ENCODE peak calls at places on chromosomes 7 and 10, in five cellular contexts. One of them, this sample, is unnamed.

GRCh38 chr10:35150335-35150734 is 23.7 kb downstream of the CREM start:
- DNase-seq in bronchial epithelial cell: no peak
- DNase-seq in A549: no peak
- DNase-seq in GM12865: peak
- DNase-seq in dorsolateral prefrontal cortex: no peak
- DNase-seq in this sample: no peak

GRCh38 chr10:125093199-125093841 is 67.0 kb downstream of the CTBP2 start:
- DNase-seq in bronchial epithelial cell: no peak
- DNase-seq in A549: no peak
- DNase-seq in GM12865: no peak
- DNase-seq in dorsolateral prefrontal cortex: no peak
- DNase-seq in this sample: peak

GRCh38 chr10:82883588-82883987 is 1008.6 kb downstream of the NRG3 start:
- DNase-seq in bronchial epithelial cell: no peak
- DNase-seq in A549: no peak
- DNase-seq in GM12865: no peak
- DNase-seq in dorsolateral prefrontal cortex: no peak
- DNase-seq in this sample: no peak

GRCh38 chr10:79323602-79324001 is 23.7 kb upstream of the PPIF start:
- DNase-seq in bronchial epithelial cell: no peak
- DNase-seq in A549: no peak
- DNase-seq in GM12865: no peak
- DNase-seq in dorsolateral prefrontal cortex: no peak
- DNase-seq in this sample: no peak

GRCh38 chr7:77258593-77258992 is 59.0 kb upstream of the FGL2 start:
- DNase-seq in bronchial epithelial cell: no peak
- DNase-seq in A549: no peak
- DNase-seq in GM12865: no peak
- DNase-seq in dorsolateral prefrontal cortex: no peak
- DNase-seq in this sample: no peak

GRCh38 chr10:74859546-74859945 is 33.1 kb downstream of the KAT6B start:
- DNase-seq in bronchial epithelial cell: no peak
- DNase-seq in A549: no peak
- DNase-seq in GM12865: no peak
- DNase-seq in dorsolateral prefrontal cortex: no peak
- DNase-seq in this sample: no peak

GRCh38 chr10:113585949-113586348 is 33.1 kb downstream of the HABP2 start:
- DNase-seq in bronchial epithelial cell: no peak
- DNase-seq in A549: peak
- DNase-seq in GM12865: peak
- DNase-seq in dorsolateral prefrontal cortex: no peak
- DNase-seq in this sample: no peak

GRCh38 chr7:155167706-155168365 is 97.7 kb downstream of the HTR5A start:
- DNase-seq in bronchial epithelial cell: no peak
- DNase-seq in A549: no peak
- DNase-seq in GM12865: peak
- DNase-seq in dorsolateral prefrontal cortex: no peak
- DNase-seq in this sample: no peak

GRCh38 chr7:44348300-44348699 is 22.9 kb upstream of the CAMK2B start:
- DNase-seq in bronchial epithelial cell: peak
- DNase-seq in A549: peak
- DNase-seq in GM12865: peak
- DNase-seq in dorsolateral prefrontal cortex: no peak
- DNase-seq in this sample: peak

GRCh38 chr7:128405345-128406146 is 4.2 kb downstream of the IMPDH1 start:
- DNase-seq in bronchial epithelial cell: no peak
- DNase-seq in A549: no peak
- DNase-seq in GM12865: peak
- DNase-seq in dorsolateral prefrontal cortex: no peak
- DNase-seq in this sample: peak

GRCh38 chr7:1668932-1669485 is 1.1 kb upstream of the ELFN1 start:
- DNase-seq in bronchial epithelial cell: peak
- DNase-seq in A549: no peak
- DNase-seq in GM12865: no peak
- DNase-seq in dorsolateral prefrontal cortex: peak
- DNase-seq in this sample: peak

GRCh38 chr7:92110857-92111256 is 23.4 kb downstream of the CYP51A1 start:
- DNase-seq in bronchial epithelial cell: no peak
- DNase-seq in A549: no peak
- DNase-seq in GM12865: no peak
- DNase-seq in dorsolateral prefrontal cortex: no peak
- DNase-seq in this sample: no peak

GRCh38 chr7:1555813-1556540 is at the start of gene TMEM184A:
- DNase-seq in bronchial epithelial cell: peak
- DNase-seq in A549: peak
- DNase-seq in GM12865: peak
- DNase-seq in dorsolateral prefrontal cortex: no peak
- DNase-seq in this sample: peak

GRCh38 chr7:130668258-130669050 is at the start of gene COPG2:
- DNase-seq in bronchial epithelial cell: peak
- DNase-seq in A549: peak
- DNase-seq in GM12865: peak
- DNase-seq in dorsolateral prefrontal cortex: peak
- DNase-seq in this sample: peak

GRCh38 chr10:35136263-35136815 is 9.7 kb downstream of the CREM start:
- DNase-seq in bronchial epithelial cell: no peak
- DNase-seq in A549: no peak
- DNase-seq in GM12865: peak
- DNase-seq in dorsolateral prefrontal cortex: no peak
- DNase-seq in this sample: no peak

GRCh38 chr7:435518-436366 is 83.9 kb downstream of the PDGFA start:
- DNase-seq in bronchial epithelial cell: peak
- DNase-seq in A549: peak
- DNase-seq in GM12865: no peak
- DNase-seq in dorsolateral prefrontal cortex: no peak
- DNase-seq in this sample: peak

GRCh38 chr10:11026761-11027160 is 9.1 kb downstream of the CELF2 start:
- DNase-seq in bronchial epithelial cell: no peak
- DNase-seq in A549: no peak
- DNase-seq in GM12865: no peak
- DNase-seq in dorsolateral prefrontal cortex: no peak
- DNase-seq in this sample: no peak

GRCh38 chr10:11024596-11024995 is 6.9 kb downstream of the CELF2 start:
- DNase-seq in bronchial epithelial cell: peak
- DNase-seq in A549: no peak
- DNase-seq in GM12865: no peak
- DNase-seq in dorsolateral prefrontal cortex: no peak
- DNase-seq in this sample: peak

GRCh38 chr10:11023554-11023953 is 5.9 kb downstream of the CELF2 start:
- DNase-seq in bronchial epithelial cell: no peak
- DNase-seq in A549: no peak
- DNase-seq in GM12865: no peak
- DNase-seq in dorsolateral prefrontal cortex: no peak
- DNase-seq in this sample: no peak

GRCh38 chr10:11023009-11023408 is 5.3 kb downstream of the CELF2 start:
- DNase-seq in bronchial epithelial cell: no peak
- DNase-seq in A549: no peak
- DNase-seq in GM12865: peak
- DNase-seq in dorsolateral prefrontal cortex: no peak
- DNase-seq in this sample: no peak

GRCh38 chr10:11025978-11026377 is 8.3 kb downstream of the CELF2 start:
- DNase-seq in bronchial epithelial cell: no peak
- DNase-seq in A549: no peak
- DNase-seq in GM12865: no peak
- DNase-seq in dorsolateral prefrontal cortex: no peak
- DNase-seq in this sample: no peak
- H3K4me3 ChIP-seq in bronchial epithelial cell: no peak
- H3K4me3 ChIP-seq in A549: no peak
- H3K4me3 ChIP-seq in GM12865: no peak
- H3K4me3 ChIP-seq in dorsolateral prefrontal cortex: no peak
- H3K4me3 ChIP-seq in this sample: no peak

GRCh38 chr7:69622014-69622818 is 23.9 kb downstream of the AUTS2 start:
- DNase-seq in bronchial epithelial cell: no peak
- DNase-seq in A549: no peak
- DNase-seq in GM12865: no peak
- DNase-seq in dorsolateral prefrontal cortex: no peak
- DNase-seq in this sample: no peak

GRCh38 chr7:69620063-69620462 is 21.8 kb downstream of the AUTS2 start:
- DNase-seq in bronchial epithelial cell: no peak
- DNase-seq in A549: no peak
- DNase-seq in GM12865: no peak
- DNase-seq in dorsolateral prefrontal cortex: no peak
- DNase-seq in this sample: no peak

GRCh38 chr7:69620650-69621049 is 22.4 kb downstream of the AUTS2 start:
- DNase-seq in bronchial epithelial cell: no peak
- DNase-seq in A549: no peak
- DNase-seq in GM12865: no peak
- DNase-seq in dorsolateral prefrontal cortex: no peak
- DNase-seq in this sample: no peak

GRCh38 chr7:69617364-69617763 is 19.1 kb downstream of the AUTS2 start:
- DNase-seq in bronchial epithelial cell: no peak
- DNase-seq in A549: no peak
- DNase-seq in GM12865: no peak
- DNase-seq in dorsolateral prefrontal cortex: no peak
- DNase-seq in this sample: no peak

DNA sequence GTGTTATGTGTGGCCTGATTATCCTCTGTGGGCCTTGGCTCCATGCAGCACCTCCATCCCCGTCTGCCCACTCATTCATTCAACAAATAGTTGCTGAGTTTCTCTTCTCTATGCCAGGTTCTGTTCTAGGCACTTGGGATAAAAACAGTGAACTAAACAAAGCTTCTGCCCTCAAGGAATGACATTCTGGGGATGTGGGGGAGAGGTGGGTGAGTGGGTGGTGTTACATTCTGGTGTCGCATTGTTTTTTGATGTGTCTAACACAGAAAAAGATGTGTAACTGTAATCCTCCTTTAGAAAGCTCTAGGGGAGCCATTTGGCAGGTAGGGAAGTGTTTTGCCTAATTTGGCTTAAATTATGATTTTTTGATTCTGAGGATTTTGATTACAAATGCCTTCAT is 21.3 kb downstream of the AUTS2 start:
- DNase-seq in bronchial epithelial cell: no peak
- DNase-seq in A549: no peak
- DNase-seq in GM12865: no peak
- DNase-seq in dorsolateral prefrontal cortex: no peak
- DNase-seq in this sample: no peak
- TF ChIP-seq CTCF in bronchial epithelial cell: no peak
- TF ChIP-seq CTCF in A549: no peak
- TF ChIP-seq CTCF in GM12865: no peak
- TF ChIP-seq CTCF in dorsolateral prefrontal cortex: no peak
- TF ChIP-seq CTCF in this sample: no peak

GRCh38 chr10:76072384-76072783 is 641.0 kb downstream of the LRMDA start:
- DNase-seq in bronchial epithelial cell: no peak
- DNase-seq in A549: no peak
- DNase-seq in GM12865: no peak
- DNase-seq in dorsolateral prefrontal cortex: no peak
- DNase-seq in this sample: no peak
- H3K4me3 ChIP-seq in bronchial epithelial cell: no peak
- H3K4me3 ChIP-seq in A549: no peak
- H3K4me3 ChIP-seq in GM12865: no peak
- H3K4me3 ChIP-seq in dorsolateral prefrontal cortex: no peak
- H3K4me3 ChIP-seq in this sample: no peak

GRCh38 chr7:159061209-159061608 is 83.5 kb downstream of the VIPR2 start:
- DNase-seq in bronchial epithelial cell: no peak
- DNase-seq in A549: no peak
- DNase-seq in GM12865: no peak
- DNase-seq in dorsolateral prefrontal cortex: no peak
- DNase-seq in this sample: no peak
- TF ChIP-seq CTCF in bronchial epithelial cell: no peak
- TF ChIP-seq CTCF in A549: no peak
- TF ChIP-seq CTCF in GM12865: no peak
- TF ChIP-seq CTCF in dorsolateral prefrontal cortex: no peak
- TF ChIP-seq CTCF in this sample: no peak

DNA sequence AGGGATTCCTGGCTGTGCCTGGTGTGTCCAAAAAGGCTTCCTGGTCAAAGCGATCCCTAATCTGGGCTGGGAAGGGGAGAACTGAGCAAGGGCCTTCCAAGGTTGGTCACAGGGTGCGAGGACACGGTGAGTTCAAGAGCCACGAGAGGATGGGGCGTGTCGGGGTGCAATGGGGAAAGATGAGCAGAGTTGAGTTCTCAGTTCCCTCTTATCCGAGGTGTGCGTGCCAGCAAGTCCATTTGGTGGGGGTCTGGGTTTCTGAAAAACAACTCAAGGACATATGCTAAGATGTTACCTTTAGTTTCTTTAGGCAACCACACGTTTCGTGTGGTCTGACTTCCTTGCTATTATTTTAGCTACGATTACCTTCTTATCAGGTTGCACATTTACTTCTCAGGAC is 1.3 kb downstream of the ZNF775 start:
- DNase-seq in bronchial epithelial cell: no peak
- DNase-seq in A549: no peak
- DNase-seq in GM12865: peak
- DNase-seq in dorsolateral prefrontal cortex: no peak
- DNase-seq in this sample: no peak
- H3K4me3 ChIP-seq in bronchial epithelial cell: no peak
- H3K4me3 ChIP-seq in A549: peak
- H3K4me3 ChIP-seq in GM12865: peak
- H3K4me3 ChIP-seq in dorsolateral prefrontal cortex: peak
- H3K4me3 ChIP-seq in this sample: no peak

GRCh38 chr10:118712930-118713634 is 41.7 kb downstream of the CACUL1 start:
- DNase-seq in bronchial epithelial cell: no peak
- DNase-seq in A549: no peak
- DNase-seq in GM12865: no peak
- DNase-seq in dorsolateral prefrontal cortex: no peak
- DNase-seq in this sample: no peak

GRCh38 chr10:118712080-118712479 is 42.7 kb downstream of the CACUL1 start:
- DNase-seq in bronchial epithelial cell: no peak
- DNase-seq in A549: no peak
- DNase-seq in GM12865: no peak
- DNase-seq in dorsolateral prefrontal cortex: no peak
- DNase-seq in this sample: no peak

GRCh38 chr10:118710487-118710886 is 44.3 kb downstream of the CACUL1 start:
- DNase-seq in bronchial epithelial cell: no peak
- DNase-seq in A549: no peak
- DNase-seq in GM12865: no peak
- DNase-seq in dorsolateral prefrontal cortex: no peak
- DNase-seq in this sample: no peak

GRCh38 chr10:118704711-118705110 is 50.1 kb downstream of the CACUL1 start:
- DNase-seq in bronchial epithelial cell: peak
- DNase-seq in A549: no peak
- DNase-seq in GM12865: no peak
- DNase-seq in dorsolateral prefrontal cortex: no peak
- DNase-seq in this sample: peak

GRCh38 chr10:118708571-118708970 is 46.2 kb downstream of the CACUL1 start:
- DNase-seq in bronchial epithelial cell: no peak
- DNase-seq in A549: no peak
- DNase-seq in GM12865: no peak
- DNase-seq in dorsolateral prefrontal cortex: no peak
- DNase-seq in this sample: no peak
- TF ChIP-seq CTCF in bronchial epithelial cell: no peak
- TF ChIP-seq CTCF in A549: no peak
- TF ChIP-seq CTCF in GM12865: no peak
- TF ChIP-seq CTCF in dorsolateral prefrontal cortex: no peak
- TF ChIP-seq CTCF in this sample: no peak

GRCh38 chr10:25682203-25682950 is 251.7 kb upstream of the MYO3A start:
- DNase-seq in bronchial epithelial cell: peak
- DNase-seq in A549: peak
- DNase-seq in GM12865: no peak
- DNase-seq in dorsolateral prefrontal cortex: peak
- DNase-seq in this sample: peak
- H3K4me3 ChIP-seq in bronchial epithelial cell: no peak
- H3K4me3 ChIP-seq in A549: peak
- H3K4me3 ChIP-seq in GM12865: no peak
- H3K4me3 ChIP-seq in dorsolateral prefrontal cortex: peak
- H3K4me3 ChIP-seq in this sample: no peak

GRCh38 chr10:13727574-13727973 is 140.8 kb downstream of the PRPF18 start:
- DNase-seq in bronchial epithelial cell: no peak
- DNase-seq in A549: no peak
- DNase-seq in GM12865: no peak
- DNase-seq in dorsolateral prefrontal cortex: no peak
- DNase-seq in this sample: no peak
- TF ChIP-seq CTCF in bronchial epithelial cell: no peak
- TF ChIP-seq CTCF in A549: no peak
- TF ChIP-seq CTCF in GM12865: no peak
- TF ChIP-seq CTCF in dorsolateral prefrontal cortex: no peak
- TF ChIP-seq CTCF in this sample: no peak

GRCh38 chr10:3935141-3935540 is 150.1 kb upstream of the KLF6 start:
- DNase-seq in bronchial epithelial cell: peak
- DNase-seq in A549: no peak
- DNase-seq in GM12865: peak
- DNase-seq in dorsolateral prefrontal cortex: no peak
- DNase-seq in this sample: peak
- H3K4me3 ChIP-seq in bronchial epithelial cell: peak
- H3K4me3 ChIP-seq in A549: no peak
- H3K4me3 ChIP-seq in GM12865: peak
- H3K4me3 ChIP-seq in dorsolateral prefrontal cortex: no peak
- H3K4me3 ChIP-seq in this sample: peak